ENCODE peak calls at places on chromosomes 12 and 14, in four cellular contexts. L is K562; Y is CD8-positive, alpha-beta T cell; R is GM10248. M is an unnamed sample.

GRCh38 chr14:67666733-67667132 is 7.7 kb downstream of the VTI1B start:
- DNase-seq in L (no peak), Y (no peak), R (no peak), M (no peak)

GRCh38 chr12:51227962-51228361 is 10.1 kb upstream of the POU6F1 start:
- DNase-seq in L (no peak), Y (no peak), R (no peak), M (no peak)

GRCh38 chr12:63822352-63822751 is 22.1 kb upstream of the SRGAP1 start:
- DNase-seq in L (no peak), Y (no peak), R (no peak), M (no peak)

GRCh38 chr14:22188346-22188745 is 400.7 kb downstream of the DAD1 start:
- DNase-seq in L (no peak), Y (no peak), R (no peak), M (no peak)

GRCh38 chr12:67559751-67560150 is 88.8 kb upstream of the DYRK2 start:
- DNase-seq in L (no peak), Y (no peak), R (no peak), M (no peak)

GRCh38 chr12:257521-258321 is 4.9 kb downstream of the SLC6A13 start:
- DNase-seq in L (no peak), Y (no peak), R (no peak), M (no peak)

GRCh38 chr12:52204095-52204930 is 12.5 kb upstream of the KRT80 start:
- DNase-seq in L (no peak), Y (no peak), R (no peak), M (no peak)

GRCh38 chr12:114920828-114921579 is 237.0 kb upstream of the TBX3 start:
- DNase-seq in L (no peak), Y (no peak), R (no peak), M (no peak)

GRCh38 chr14:51554339-51554920 is 97.3 kb upstream of the FRMD6 start:
- DNase-seq in L (no peak), Y (no peak), R (no peak), M (no peak)

GRCh38 chr12:59370933-59371332 is 224.9 kb upstream of the SLC16A7 start:
- DNase-seq in L (no peak), Y (no peak), R (no peak), M (no peak)

GRCh38 chr14:100294213-100294962 is 11.9 kb downstream of the SLC25A29 start:
- DNase-seq in L (no peak), Y (no peak), R (no peak), M (no peak)

GRCh38 chr12:100170313-100170858 is 27.7 kb upstream of the BLTP3B start:
- DNase-seq in L (no peak), Y (no peak), R (no peak), M (no peak)

GRCh38 chr14:76919811-76920571 is 93.8 kb downstream of the LRRC74A start:
- DNase-seq in L (no peak), Y (peak), R (no peak), M (peak)

GRCh38 chr12:62660763-62661162 is 194.1 kb downstream of the MON2 start:
- DNase-seq in L (no peak), Y (no peak), R (no peak), M (no peak)

GRCh38 chr12:107254258-107254856 is 161.0 kb upstream of the CRY1 start:
- DNase-seq in L (no peak), Y (no peak), R (no peak), M (no peak)

GRCh38 chr12:49094104-49094948 is at the start of gene DHH:
- DNase-seq in L (peak), Y (no peak), R (no peak), M (no peak)

GRCh38 chr12:56634837-56635538 is 4.9 kb upstream of the BAZ2A start:
- DNase-seq in L (peak), Y (peak), R (peak), M (peak)

GRCh38 chr14:51095854-51096823 is 1.2 kb upstream of the TRIM9 start:
- DNase-seq in L (no peak), Y (peak), R (no peak), M (no peak)

GRCh38 chr12:123750159-123750656 is 11.9 kb upstream of the DNAH10 start:
- DNase-seq in L (no peak), Y (no peak), R (no peak), M (no peak)

GRCh38 chr12:6092784-6093722 is 31.4 kb downstream of the VWF start:
- DNase-seq in L (no peak), Y (no peak), R (no peak), M (no peak)

GRCh38 chr14:33691907-33692306 is 259.0 kb downstream of the EGLN3 start:
- DNase-seq in L (no peak), Y (no peak), R (no peak), M (no peak)

GRCh38 chr12:102227954-102228353 is 30.3 kb upstream of the PMCH start:
- DNase-seq in L (no peak), Y (no peak), R (no peak), M (no peak)

GRCh38 chr12:124408822-124409517 is 114.1 kb downstream of the RFLNA start:
- DNase-seq in L (no peak), Y (no peak), R (no peak), M (no peak)

GRCh38 chr12:87801860-87802720 is 227.1 kb downstream of the C12orf50 start:
- DNase-seq in L (no peak), Y (no peak), R (no peak), M (no peak)

M was measured in CD4-positive, alpha-beta memory T cell.